ENCODE peak calls at places on chromosomes 4 and X, in six cellular contexts. One of them, this sample, is unnamed.
A peak's percentile ranks its signal among the peaks of the same experiment; 100 is the strongest.

GRCh38 chr4:151553874-151554273 is 144.9 kb downstream of the FHIP1A start:
- DNase-seq in IMR-90: no peak
- DNase-seq in H1: no peak
- DNase-seq in neuronal stem cell: no peak
- DNase-seq in mesendoderm: peak; percentile 26
- DNase-seq in trophoblast cell: no peak
- DNase-seq in this sample: no peak

GRCh38 chr4:61246003-61246402 is 45.9 kb downstream of the ADGRL3 start:
- DNase-seq in IMR-90: no peak
- DNase-seq in H1: no peak
- DNase-seq in neuronal stem cell: no peak
- DNase-seq in mesendoderm: no peak
- DNase-seq in trophoblast cell: no peak
- DNase-seq in this sample: no peak

GRCh38 chrX:150482537-150483217 is 85.7 kb upstream of the MTM1 start:
- DNase-seq in IMR-90: peak; percentile 85
- DNase-seq in H1: no peak
- DNase-seq in neuronal stem cell: no peak
- DNase-seq in mesendoderm: peak; percentile 61
- DNase-seq in trophoblast cell: peak; percentile 67
- DNase-seq in this sample: peak; percentile 85

GRCh38 chrX:130741584-130741983 is 161.4 kb downstream of the ENOX2 start:
- DNase-seq in IMR-90: no peak
- DNase-seq in H1: no peak
- DNase-seq in neuronal stem cell: no peak
- DNase-seq in mesendoderm: no peak
- DNase-seq in trophoblast cell: no peak
- DNase-seq in this sample: no peak

GRCh38 chr4:182294436-182294835 is 51.2 kb downstream of the TENM3 start:
- DNase-seq in IMR-90: no peak
- DNase-seq in H1: no peak
- DNase-seq in neuronal stem cell: no peak
- DNase-seq in mesendoderm: peak; percentile 14
- DNase-seq in trophoblast cell: no peak
- DNase-seq in this sample: no peak

GRCh38 chr4:109052699-109053656 is 249.5 kb downstream of the COL25A1 start:
- DNase-seq in IMR-90: no peak
- DNase-seq in H1: no peak
- DNase-seq in neuronal stem cell: no peak
- DNase-seq in mesendoderm: no peak
- DNase-seq in trophoblast cell: peak; percentile 4
- DNase-seq in this sample: peak; percentile 27

GRCh38 chrX:131187234-131187633 is 101.9 kb downstream of the IGSF1 start:
- DNase-seq in IMR-90: no peak
- DNase-seq in H1: no peak
- DNase-seq in neuronal stem cell: no peak
- DNase-seq in mesendoderm: peak; percentile 2
- DNase-seq in trophoblast cell: no peak
- DNase-seq in this sample: no peak

GRCh38 chrX:3485727-3486126 is 139.3 kb upstream of the MXRA5 start:
- DNase-seq in IMR-90: no peak
- DNase-seq in H1: no peak
- DNase-seq in neuronal stem cell: no peak
- DNase-seq in mesendoderm: peak; percentile 7
- DNase-seq in trophoblast cell: no peak
- DNase-seq in this sample: no peak

GRCh38 chr4:38606587-38606905 is 57.5 kb upstream of the KLF3 start:
- DNase-seq in IMR-90: no peak
- DNase-seq in H1: peak; percentile 40
- DNase-seq in neuronal stem cell: no peak
- DNase-seq in mesendoderm: no peak
- DNase-seq in trophoblast cell: no peak
- DNase-seq in this sample: no peak

GRCh38 chr4:26779674-26780073 is 81.0 kb upstream of the STIM2 start:
- DNase-seq in IMR-90: peak; percentile 48
- DNase-seq in H1: no peak
- DNase-seq in neuronal stem cell: no peak
- DNase-seq in mesendoderm: no peak
- DNase-seq in trophoblast cell: no peak
- DNase-seq in this sample: no peak

GRCh38 chr4:153788419-153789276 is at the start of gene SFRP2:
- DNase-seq in IMR-90: no peak
- DNase-seq in H1: peak; percentile 84
- DNase-seq in neuronal stem cell: peak; percentile 93
- DNase-seq in mesendoderm: peak; percentile 91
- DNase-seq in trophoblast cell: no peak
- DNase-seq in this sample: peak; percentile 35

GRCh38 chrX:28491941-28492340 is 95.3 kb upstream of the IL1RAPL1 start:
- DNase-seq in IMR-90: no peak
- DNase-seq in H1: no peak
- DNase-seq in neuronal stem cell: no peak
- DNase-seq in mesendoderm: no peak
- DNase-seq in trophoblast cell: no peak
- DNase-seq in this sample: no peak

GRCh38 chrX:74286950-74287349 is 17.0 kb upstream of the ZCCHC13 start:
- DNase-seq in IMR-90: peak; percentile 85
- DNase-seq in H1: no peak
- DNase-seq in neuronal stem cell: no peak
- DNase-seq in mesendoderm: no peak
- DNase-seq in trophoblast cell: no peak
- DNase-seq in this sample: peak; percentile 50

GRCh38 chr4:4990857-4991540 is 28.3 kb downstream of the CYTL1 start:
- DNase-seq in IMR-90: peak; percentile 62
- DNase-seq in H1: no peak
- DNase-seq in neuronal stem cell: no peak
- DNase-seq in mesendoderm: no peak
- DNase-seq in trophoblast cell: no peak
- DNase-seq in this sample: peak; percentile 91

GRCh38 chrX:132184871-132185270 is 34.4 kb downstream of the RAP2C start:
- DNase-seq in IMR-90: no peak
- DNase-seq in H1: no peak
- DNase-seq in neuronal stem cell: no peak
- DNase-seq in mesendoderm: peak; percentile 66
- DNase-seq in trophoblast cell: peak; percentile 33
- DNase-seq in this sample: no peak

GRCh38 chrX:65601530-65602281 is 65.7 kb upstream of the MSN start:
- DNase-seq in IMR-90: peak; percentile 88
- DNase-seq in H1: no peak
- DNase-seq in neuronal stem cell: no peak
- DNase-seq in mesendoderm: peak; percentile 33
- DNase-seq in trophoblast cell: peak; percentile 5
- DNase-seq in this sample: peak; percentile 89

GRCh38 chr4:74638001-74638400 is 156.3 kb downstream of the BTC start:
- DNase-seq in IMR-90: peak; percentile 13
- DNase-seq in H1: no peak
- DNase-seq in neuronal stem cell: no peak
- DNase-seq in mesendoderm: no peak
- DNase-seq in trophoblast cell: no peak
- DNase-seq in this sample: no peak

GRCh38 chrX:8632949-8633348 is 99.0 kb downstream of the ANOS1 start:
- DNase-seq in IMR-90: no peak
- DNase-seq in H1: no peak
- DNase-seq in neuronal stem cell: no peak
- DNase-seq in mesendoderm: no peak
- DNase-seq in trophoblast cell: no peak
- DNase-seq in this sample: no peak

GRCh38 chr4:15682340-15682725 is 706 bp downstream of the FAM200B start:
- DNase-seq in IMR-90: no peak
- DNase-seq in H1: no peak
- DNase-seq in neuronal stem cell: no peak
- DNase-seq in mesendoderm: no peak
- DNase-seq in trophoblast cell: no peak
- DNase-seq in this sample: peak; percentile 33

GRCh38 chr4:84028340-84028739 is 470.8 kb downstream of the NKX6-1 start:
- DNase-seq in IMR-90: no peak
- DNase-seq in H1: no peak
- DNase-seq in neuronal stem cell: no peak
- DNase-seq in mesendoderm: peak; percentile 45
- DNase-seq in trophoblast cell: no peak
- DNase-seq in this sample: no peak

GRCh38 chr4:70747874-70748273 is 26.1 kb downstream of the RUFY3 start:
- DNase-seq in IMR-90: peak; percentile 81
- DNase-seq in H1: no peak
- DNase-seq in neuronal stem cell: no peak
- DNase-seq in mesendoderm: no peak
- DNase-seq in trophoblast cell: no peak
- DNase-seq in this sample: no peak

GRCh38 chr4:128376958-128377357 is 89.3 kb upstream of the PGRMC2 start:
- DNase-seq in IMR-90: no peak
- DNase-seq in H1: no peak
- DNase-seq in neuronal stem cell: no peak
- DNase-seq in mesendoderm: no peak
- DNase-seq in trophoblast cell: no peak
- DNase-seq in this sample: no peak

GRCh38 chr4:128378668-128379067 is 91.1 kb upstream of the PGRMC2 start:
- DNase-seq in IMR-90: no peak
- DNase-seq in H1: no peak
- DNase-seq in neuronal stem cell: no peak
- DNase-seq in mesendoderm: no peak
- DNase-seq in trophoblast cell: no peak
- DNase-seq in this sample: peak; percentile 44

GRCh38 chr4:128380306-128380705 is 92.7 kb upstream of the PGRMC2 start:
- DNase-seq in IMR-90: no peak
- DNase-seq in H1: no peak
- DNase-seq in neuronal stem cell: no peak
- DNase-seq in mesendoderm: no peak
- DNase-seq in trophoblast cell: no peak
- DNase-seq in this sample: no peak

GRCh38 chr4:128379860-128380259 is 92.2 kb upstream of the PGRMC2 start:
- DNase-seq in IMR-90: peak; percentile 49
- DNase-seq in H1: peak; percentile 64
- DNase-seq in neuronal stem cell: no peak
- DNase-seq in mesendoderm: peak; percentile 62
- DNase-seq in trophoblast cell: peak; percentile 57
- DNase-seq in this sample: peak; percentile 40

GRCh38 chr4:128376303-128376702 is 88.7 kb upstream of the PGRMC2 start:
- DNase-seq in IMR-90: no peak
- DNase-seq in H1: no peak
- DNase-seq in neuronal stem cell: no peak
- DNase-seq in mesendoderm: no peak
- DNase-seq in trophoblast cell: no peak
- DNase-seq in this sample: no peak
- H3K18ac ChIP-seq in IMR-90: no peak overlapping the region
- H3K18ac ChIP-seq in H1: no peak overlapping the region
- H3K18ac ChIP-seq in neuronal stem cell: no peak overlapping the region
- H3K18ac ChIP-seq in mesendoderm: no peak overlapping the region
- H3K18ac ChIP-seq in trophoblast cell: no peak overlapping the region
- H3K18ac ChIP-seq in this sample: no peak overlapping the region

DNA sequence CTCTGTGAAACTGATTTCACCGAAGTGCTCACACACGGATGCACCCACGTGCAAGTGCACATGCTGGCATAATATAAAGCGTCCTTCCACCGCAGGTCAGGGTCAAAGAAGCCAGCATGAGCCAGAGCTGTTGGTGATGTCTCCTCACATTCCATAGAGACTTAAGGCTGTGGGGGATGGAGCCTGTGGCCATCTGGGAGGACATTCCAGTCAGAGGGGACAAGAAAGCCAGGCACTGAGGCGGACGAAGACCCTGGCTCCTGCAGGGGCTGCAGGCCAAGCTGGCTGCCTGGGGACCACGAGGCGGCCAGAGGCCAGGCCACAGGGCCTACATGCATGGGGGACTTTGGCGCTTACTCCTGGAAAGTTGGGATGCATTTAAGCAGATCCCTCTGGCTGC is 7.7 kb downstream of the RNF212 start:
- DNase-seq in IMR-90: no peak
- DNase-seq in H1: no peak
- DNase-seq in neuronal stem cell: peak; percentile 54
- DNase-seq in mesendoderm: peak; percentile 36
- DNase-seq in trophoblast cell: no peak
- DNase-seq in this sample: no peak
- H3K4me3 ChIP-seq in IMR-90: no peak overlapping the region
- H3K4me3 ChIP-seq in H1: no peak overlapping the region
- H3K4me3 ChIP-seq in neuronal stem cell: no peak overlapping the region
- H3K4me3 ChIP-seq in mesendoderm: no peak overlapping the region
- H3K4me3 ChIP-seq in trophoblast cell: no peak overlapping the region
- H3K4me3 ChIP-seq in this sample: no peak overlapping the region

GRCh38 chr4:6472387-6473263 is at the start of gene PPP2R2C:
- DNase-seq in IMR-90: no peak
- DNase-seq in H1: peak; percentile 59
- DNase-seq in neuronal stem cell: peak; percentile 33
- DNase-seq in mesendoderm: peak; percentile 38
- DNase-seq in trophoblast cell: peak; percentile 10
- DNase-seq in this sample: no peak
- H3K18ac ChIP-seq in IMR-90: no peak within 1 kb of the TSS
- H3K18ac ChIP-seq in H1: peak within 1 kb of the TSS; percentile 62
- H3K18ac ChIP-seq in neuronal stem cell: peak within 1 kb of the TSS; percentile 73
- H3K18ac ChIP-seq in mesendoderm: peak within 1 kb of the TSS; percentile 44
- H3K18ac ChIP-seq in trophoblast cell: no peak within 1 kb of the TSS
- H3K18ac ChIP-seq in this sample: no peak within 1 kb of the TSS

GRCh38 chr4:3037957-3038451 is 36.3 kb downstream of the HTT-AS start:
- DNase-seq in IMR-90: no peak
- DNase-seq in H1: no peak
- DNase-seq in neuronal stem cell: no peak
- DNase-seq in mesendoderm: no peak
- DNase-seq in trophoblast cell: no peak
- DNase-seq in this sample: no peak

GRCh38 chr4:3042226-3042625 is 32.1 kb downstream of the HTT-AS start:
- DNase-seq in IMR-90: no peak
- DNase-seq in H1: no peak
- DNase-seq in neuronal stem cell: no peak
- DNase-seq in mesendoderm: no peak
- DNase-seq in trophoblast cell: no peak
- DNase-seq in this sample: no peak

GRCh38 chr4:3039706-3040366 is 34.5 kb downstream of the HTT-AS start:
- DNase-seq in IMR-90: no peak
- DNase-seq in H1: no peak
- DNase-seq in neuronal stem cell: no peak
- DNase-seq in mesendoderm: no peak
- DNase-seq in trophoblast cell: no peak
- DNase-seq in this sample: no peak

GRCh38 chr4:3041192-3042142 is 32.9 kb downstream of the HTT-AS start:
- DNase-seq in IMR-90: peak; percentile 48
- DNase-seq in H1: peak; percentile 64
- DNase-seq in neuronal stem cell: no peak
- DNase-seq in mesendoderm: peak; percentile 26
- DNase-seq in trophoblast cell: peak; percentile 98
- DNase-seq in this sample: peak; percentile 75

DNA sequence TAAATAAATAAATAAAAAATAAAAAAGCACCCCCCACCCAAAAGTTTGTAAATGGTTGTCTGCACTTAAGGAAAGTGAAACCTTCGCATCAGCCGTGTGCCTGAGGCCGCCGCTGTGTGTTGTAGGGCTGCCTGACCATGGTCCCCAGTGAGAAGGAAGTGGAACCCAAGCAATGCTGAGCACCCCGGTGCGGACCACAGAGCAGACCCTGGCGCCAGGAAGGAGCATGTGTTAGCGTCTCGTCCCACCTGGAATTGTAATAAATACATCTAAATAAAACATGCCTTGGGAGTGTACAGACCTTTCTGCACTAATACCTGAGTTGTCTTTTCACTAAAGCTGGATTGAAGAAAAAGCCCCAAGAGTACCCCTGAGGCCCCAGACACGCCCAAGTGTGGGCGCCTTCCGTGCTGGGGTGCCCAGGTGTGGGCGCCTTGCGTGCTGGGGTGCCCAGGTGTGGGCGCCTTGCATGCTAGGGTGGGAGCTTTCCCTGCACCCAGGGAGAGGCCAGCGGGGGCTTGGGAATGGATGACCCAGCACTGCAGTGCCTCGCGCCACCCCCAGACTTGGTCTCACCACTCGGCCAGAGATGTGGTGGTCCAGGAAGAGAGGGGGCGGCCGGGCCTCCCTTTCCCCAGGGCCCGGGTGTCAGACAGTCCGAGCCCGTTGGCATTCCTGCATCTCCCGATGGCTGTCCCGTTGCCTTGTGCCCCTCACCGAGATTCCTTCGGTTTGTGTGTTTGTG is 33.7 kb downstream of the HTT-AS start:
- DNase-seq in IMR-90: no peak
- DNase-seq in H1: no peak
- DNase-seq in neuronal stem cell: no peak
- DNase-seq in mesendoderm: no peak
- DNase-seq in trophoblast cell: no peak
- DNase-seq in this sample: no peak
- H3K4me3 ChIP-seq in IMR-90: no peak overlapping the region
- H3K4me3 ChIP-seq in H1: no peak overlapping the region
- H3K4me3 ChIP-seq in neuronal stem cell: no peak overlapping the region
- H3K4me3 ChIP-seq in mesendoderm: no peak overlapping the region
- H3K4me3 ChIP-seq in trophoblast cell: no peak overlapping the region
- H3K4me3 ChIP-seq in this sample: no peak overlapping the region